ENCODE peak calls at places on chromosomes 2 and 18, in eight cellular contexts. Y is upper lobe of left lung, R is tibial artery, X is upper lobe of right lung, T is BJ, C is endothelial cell, J is fibroblast of the aortic adventitia, U is transverse colon. S is an unnamed sample.
A peak's percentile ranks its signal among the peaks of the same experiment; 100 is the strongest.

GRCh38 chr2:170101789-170102188 is 76.2 kb upstream of the MYO3B start:
- DNase-seq in Y (no peak), R (no peak), X (no peak), T (no peak), C (no peak), J (no peak), U (no peak), S (no peak)

GRCh38 chr18:40902436-40902835 is 1052.6 kb upstream of the PIK3C3 start:
- DNase-seq in Y (no peak), R (no peak), X (no peak), T (no peak), C (no peak), J (no peak), U (no peak), S (no peak)

GRCh38 chr2:68434981-68435380 is 32.1 kb downstream of the FBXO48 start:
- DNase-seq in Y (no peak), R (no peak), X (no peak), T (no peak), C (no peak), J (no peak), U (no peak), S (no peak)

GRCh38 chr2:151241224-151241623 is 20.4 kb downstream of the RBM43 start:
- DNase-seq in Y (no peak), R (no peak), X (no peak), T (no peak), C (no peak), J (peak; percentile 19), U (no peak), S (no peak)

GRCh38 chr2:128302011-128302743 is 16.5 kb downstream of the HS6ST1 start:
- DNase-seq in Y (no peak), R (no peak), X (no peak), T (no peak), C (no peak), J (no peak), U (no peak), S (no peak)

GRCh38 chr2:98537390-98537972 is 70.8 kb downstream of the COA5 start:
- DNase-seq in Y (no peak), R (no peak), X (no peak), T (no peak), C (no peak), J (no peak), U (no peak), S (no peak)

GRCh38 chr2:79530443-79530842 is 17.6 kb downstream of the CTNNA2 start:
- DNase-seq in Y (no peak), R (no peak), X (no peak), T (no peak), C (peak; percentile 31), J (no peak), U (no peak), S (no peak)

GRCh38 chr2:1091895-1092585 is 141.4 kb downstream of the SNTG2 start:
- DNase-seq in Y (no peak), R (no peak), X (no peak), T (peak; percentile 21), C (no peak), J (no peak), U (no peak), S (no peak)

GRCh38 chr2:140687825-140688224 is 1443.0 kb downstream of the LRP1B start:
- DNase-seq in Y (no peak), R (no peak), X (no peak), T (no peak), C (no peak), J (no peak), U (no peak), S (no peak)

GRCh38 chr2:113211226-113212105 is 37.7 kb downstream of the PSD4 start:
- DNase-seq in Y (no peak), R (peak; percentile 59), X (no peak), T (peak; percentile 34), C (no peak), J (peak; percentile 65), U (no peak), S (no peak)

GRCh38 chr2:154537845-154538244 is 160.7 kb upstream of the KCNJ3 start:
- DNase-seq in Y (no peak), R (no peak), X (no peak), T (no peak), C (no peak), J (no peak), U (no peak), S (no peak)

GRCh38 chr18:57445488-57446319 is 10.5 kb downstream of the ONECUT2 start:
- DNase-seq in Y (no peak), R (no peak), X (no peak), T (no peak), C (no peak), J (no peak), U (no peak), S (no peak)

GRCh38 chr2:49265471-49265870 is 111.2 kb upstream of the FSHR start:
- DNase-seq in Y (no peak), R (no peak), X (no peak), T (no peak), C (peak; percentile 52), J (no peak), U (no peak), S (no peak)

GRCh38 chr18:75075016-75075305 is 134.0 kb downstream of the PTGR3 start:
- DNase-seq in Y (no peak), R (no peak), X (no peak), T (no peak), C (no peak), J (no peak), U (no peak), S (peak; percentile 42)

GRCh38 chr2:127080941-127081769 is 25.8 kb downstream of the BIN1 start:
- DNase-seq in Y (peak; percentile 82), R (no peak), X (peak; percentile 82), T (no peak), C (no peak), J (no peak), U (peak; percentile 50), S (no peak)

DNA sequence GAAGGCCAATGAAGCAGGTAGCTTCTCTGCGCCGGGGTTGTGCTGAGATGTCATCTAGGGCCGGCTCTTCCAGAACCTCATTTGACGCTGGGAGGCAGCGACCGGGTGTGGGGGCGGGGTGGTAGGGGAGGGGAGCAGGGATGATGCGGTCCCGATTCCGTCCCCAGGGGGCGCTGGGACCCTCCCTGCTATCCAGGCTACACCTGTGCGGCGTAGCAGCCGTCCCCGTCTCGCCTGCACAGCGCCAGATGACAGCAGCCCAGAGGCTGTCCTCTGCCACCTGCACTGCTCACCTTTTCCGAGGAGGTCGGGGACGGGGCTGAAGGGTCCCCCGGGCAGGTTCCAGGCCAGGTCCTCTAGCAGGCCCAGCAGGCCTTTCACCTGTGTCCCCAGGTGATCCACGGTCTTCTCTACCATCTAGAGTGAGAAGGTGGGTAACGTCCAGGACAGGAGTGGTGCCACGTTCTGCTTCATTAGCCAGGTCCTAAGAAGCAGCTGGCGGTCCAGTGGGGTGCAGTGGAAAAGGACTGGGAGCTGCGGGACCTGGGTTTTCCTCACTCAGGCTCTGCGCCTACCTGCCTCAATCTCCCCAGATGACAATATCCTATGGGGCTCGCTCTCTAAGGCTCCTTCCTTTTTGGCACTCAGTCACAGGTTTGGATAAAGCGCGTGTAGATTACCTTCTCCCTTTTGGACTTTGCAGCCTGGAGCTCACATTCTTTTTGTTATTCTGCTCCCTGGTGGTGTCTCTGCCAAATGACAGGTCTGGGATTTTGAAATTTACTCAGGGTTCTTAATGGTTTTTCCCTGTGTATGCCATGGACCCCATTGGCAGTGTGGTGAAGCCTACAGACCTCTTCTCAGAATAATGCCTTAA is 56.0 kb upstream of the RAB6C start:
- DNase-seq in Y (peak; percentile 65), R (no peak), X (no peak), T (no peak), C (peak; percentile 65), J (peak; percentile 58), U (no peak), S (no peak)
- TF ChIP-seq CTCF in Y (peak; percentile 33), R (peak; percentile 41), X (peak; percentile 48), T (peak; percentile 52), C (peak; percentile 55), J (peak; percentile 59), U (no peak), S (peak; percentile 75)

GRCh38 chr18:12742453-12742852 is 39.6 kb downstream of the PSMG2 start:
- DNase-seq in Y (no peak), R (no peak), X (no peak), T (no peak), C (no peak), J (peak; percentile 57), U (no peak), S (no peak)

GRCh38 chr18:12745095-12745820 is 42.4 kb downstream of the PSMG2 start:
- DNase-seq in Y (no peak), R (no peak), X (no peak), T (no peak), C (no peak), J (no peak), U (no peak), S (no peak)

GRCh38 chr18:12741351-12741750 is 38.5 kb downstream of the PSMG2 start:
- DNase-seq in Y (no peak), R (no peak), X (no peak), T (no peak), C (no peak), J (peak; percentile 53), U (no peak), S (no peak)

GRCh38 chr18:12747530-12748315 is 44.9 kb downstream of the PSMG2 start:
- DNase-seq in Y (no peak), R (no peak), X (no peak), T (no peak), C (no peak), J (no peak), U (no peak), S (no peak)

GRCh38 chr18:12744103-12744502 is 41.3 kb downstream of the PSMG2 start:
- DNase-seq in Y (no peak), R (no peak), X (no peak), T (no peak), C (no peak), J (peak; percentile 84), U (no peak), S (no peak)
- TF ChIP-seq CTCF in Y (peak; percentile 25), R (peak; percentile 39), X (peak; percentile 56), T (peak; percentile 63), C (no peak), J (peak; percentile 74), U (peak; percentile 47), S (peak; percentile 70)

GRCh38 chr2:69741281-69742169 is at the start of gene ANXA4:
- DNase-seq in Y (peak; percentile 95), R (peak; percentile 93), X (peak; percentile 95), T (no peak), C (peak; percentile 67), J (peak; percentile 73), U (peak; percentile 92), S (peak; percentile 80)
- TF ChIP-seq CTCF in Y (no peak), R (peak; percentile 16), X (no peak), T (peak; percentile 40), C (no peak), J (peak; percentile 33), U (peak; percentile 43), S (peak; percentile 47)

GRCh38 chr2:44053456-44053855 is 57.7 kb upstream of the LRPPRC start:
- DNase-seq in Y (no peak), R (no peak), X (no peak), T (no peak), C (no peak), J (no peak), U (no peak), S (no peak)

GRCh38 chr2:44055664-44056063 is 59.9 kb upstream of the LRPPRC start:
- DNase-seq in Y (no peak), R (no peak), X (no peak), T (no peak), C (no peak), J (no peak), U (no peak), S (no peak)

GRCh38 chr2:44053052-44053451 is 57.3 kb upstream of the LRPPRC start:
- DNase-seq in Y (no peak), R (no peak), X (no peak), T (no peak), C (no peak), J (no peak), U (no peak), S (no peak)

GRCh38 chr2:44056947-44057346 is 61.2 kb upstream of the LRPPRC start:
- DNase-seq in Y (no peak), R (no peak), X (no peak), T (no peak), C (no peak), J (no peak), U (no peak), S (no peak)

GRCh38 chr2:44055229-44055628 is 59.4 kb upstream of the LRPPRC start:
- DNase-seq in Y (no peak), R (no peak), X (no peak), T (no peak), C (no peak), J (no peak), U (no peak), S (no peak)
- TF ChIP-seq CTCF in Y (no peak), R (no peak), X (no peak), T (no peak), C (no peak), J (no peak), U (no peak), S (no peak)